ENCODE peak calls at places on chromosomes 11 and 22, in eight cellular contexts. K is fibroblast of lung, L is caudate nucleus, U is uterus, Q is HCT116, Y is Karpas-422, S is body of pancreas, H is SK-N-MC. R is an unnamed sample.

GRCh38 chr22:31492151-31492550 is 2.5 kb upstream of the EIF4ENIF1 start:
- DNase-seq in K (no peak), L (no peak), U (no peak), Q (no peak), Y (no peak), S (no peak), H (no peak), R (no peak)

GRCh38 chr11:92332986-92333385 is 108.4 kb downstream of the FAT3 start:
- DNase-seq in K (peak), L (no peak), U (no peak), Q (no peak), Y (no peak), S (no peak), H (no peak), R (no peak)

GRCh38 chr22:40594924-40595323 is 41.6 kb downstream of the MRTFA start:
- DNase-seq in K (no peak), L (no peak), U (no peak), Q (no peak), Y (no peak), S (no peak), H (no peak), R (no peak)

GRCh38 chr22:20080776-20081654 is 974 bp downstream of the DGCR8 start:
- DNase-seq in K (peak), L (peak), U (no peak), Q (no peak), Y (peak), S (peak), H (no peak), R (no peak)

GRCh38 chr11:78037056-78037455 is 14.0 kb upstream of the KCTD14 start:
- DNase-seq in K (no peak), L (no peak), U (no peak), Q (no peak), Y (no peak), S (peak), H (no peak), R (no peak)

GRCh38 chr22:49210606-49211005 is 617.1 kb downstream of the BRD1 start:
- DNase-seq in K (no peak), L (no peak), U (no peak), Q (no peak), Y (no peak), S (no peak), H (no peak), R (no peak)

GRCh38 chr11:106482920-106483761 is 405.7 kb downstream of the AASDHPPT start:
- DNase-seq in K (peak), L (peak), U (no peak), Q (no peak), Y (no peak), S (no peak), H (no peak), R (no peak)

GRCh38 chr11:30244255-30244654 is 13.4 kb downstream of the FSHB start:
- DNase-seq in K (peak), L (no peak), U (no peak), Q (peak), Y (no peak), S (no peak), H (no peak), R (peak)

GRCh38 chr11:130703489-130704190 is 212.6 kb downstream of the SNX19 start:
- DNase-seq in K (no peak), L (no peak), U (no peak), Q (no peak), Y (no peak), S (no peak), H (no peak), R (no peak)

GRCh38 chr11:76756341-76756771 is 26.8 kb upstream of the TSKU start:
- DNase-seq in K (no peak), L (no peak), U (no peak), Q (no peak), Y (no peak), S (no peak), H (no peak), R (no peak)

DNA sequence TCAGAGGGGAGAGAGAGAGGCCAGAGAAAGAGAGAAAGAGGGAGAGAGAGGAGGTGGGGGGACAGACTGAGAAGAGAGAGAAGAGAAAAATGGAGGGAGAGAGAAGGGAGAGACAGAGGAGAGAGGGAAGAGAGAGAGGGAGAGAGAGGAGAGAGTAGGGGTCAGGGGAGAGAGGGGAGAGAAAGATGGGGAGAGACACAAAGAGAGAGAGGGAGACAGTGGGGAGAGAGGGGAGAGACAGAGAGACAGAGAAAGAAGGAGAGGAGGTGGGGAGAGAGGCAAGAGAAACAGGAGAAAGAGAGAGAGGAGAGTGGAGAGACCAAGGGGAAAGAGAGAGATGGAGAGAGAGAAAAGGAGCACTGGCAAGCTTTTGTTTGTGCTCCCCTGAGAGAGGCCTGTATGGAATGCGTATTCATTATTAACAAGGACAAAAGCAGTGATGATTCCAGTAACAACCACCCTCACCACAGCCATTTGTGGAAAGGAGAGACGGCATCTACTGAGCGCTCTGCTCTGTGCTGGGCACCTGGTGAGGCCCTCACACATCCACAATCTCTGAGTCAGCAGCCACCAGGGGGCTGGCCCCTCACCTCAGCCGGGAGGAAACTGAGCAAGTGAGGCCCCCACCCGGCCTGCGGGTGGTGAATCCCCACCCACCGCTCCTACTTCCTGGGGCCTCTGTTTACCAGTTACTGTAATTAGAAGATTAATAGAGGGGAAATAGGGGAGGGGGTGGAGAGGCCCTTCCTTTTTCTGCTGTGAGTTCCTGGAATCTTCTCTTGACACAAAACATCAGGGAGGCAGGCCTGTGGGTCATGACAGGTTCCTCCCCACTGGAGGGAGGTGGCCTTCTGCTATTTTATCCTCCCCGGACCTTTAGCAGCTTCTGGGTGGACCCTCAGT is 14.7 kb upstream of the MIAT start:
- DNase-seq in K (peak), L (no peak), U (no peak), Q (no peak), Y (peak), S (no peak), H (no peak), R (no peak)
- H3K27ac ChIP-seq in K (no peak), L (peak), U (peak), Q (no peak), Y (no peak), S (no peak), H (no peak), R (no peak)

GRCh38 chr22:23831781-23832180 is 7.0 kb downstream of the DERL3 start:
- DNase-seq in K (no peak), L (no peak), U (no peak), Q (no peak), Y (no peak), S (no peak), H (no peak), R (no peak)
- H3K27ac ChIP-seq in K (no peak), L (no peak), U (no peak), Q (no peak), Y (no peak), S (no peak), H (no peak), R (no peak)

DNA sequence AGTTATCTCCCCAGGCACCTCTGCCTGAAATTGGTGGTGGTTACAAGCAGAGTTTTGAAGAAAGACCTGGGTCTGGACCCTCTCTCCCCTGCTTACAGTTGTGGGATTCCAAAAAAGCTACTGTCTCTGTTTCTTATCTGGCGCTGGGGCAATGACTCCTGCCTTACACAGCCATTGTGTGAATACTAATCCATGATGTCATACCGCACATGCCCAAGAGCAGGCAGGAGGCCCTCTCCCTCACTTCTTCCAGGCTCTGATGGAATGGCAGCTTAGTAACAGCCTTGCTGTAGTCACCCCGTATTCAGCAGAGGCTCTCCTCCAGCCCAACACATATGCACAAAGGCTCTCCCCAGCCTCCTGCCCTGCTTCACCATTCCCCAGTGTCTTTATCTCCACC is 165.8 kb downstream of the ETS1 start:
- DNase-seq in K (peak), L (no peak), U (no peak), Q (no peak), Y (no peak), S (no peak), H (no peak), R (no peak)
- H3K27ac ChIP-seq in K (peak), L (no peak), U (no peak), Q (no peak), Y (no peak), S (no peak), H (no peak), R (no peak)

GRCh38 chr11:119205080-119205479 is 1.1 kb upstream of the CBL start:
- DNase-seq in K (no peak), L (no peak), U (no peak), Q (no peak), Y (peak), S (peak), H (no peak), R (no peak)

GRCh38 chr11:119207300-119207570 is 1.1 kb downstream of the CBL start:
- DNase-seq in K (peak), L (no peak), U (no peak), Q (no peak), Y (peak), S (no peak), H (no peak), R (no peak)

GRCh38 chr11:119207607-119208006 is 1.5 kb downstream of the CBL start:
- DNase-seq in K (no peak), L (no peak), U (no peak), Q (no peak), Y (peak), S (no peak), H (no peak), R (no peak)

GRCh38 chr11:119206512-119207299 is 567 bp downstream of the CBL start:
- DNase-seq in K (peak), L (no peak), U (peak), Q (no peak), Y (peak), S (peak), H (no peak), R (no peak)

DNA sequence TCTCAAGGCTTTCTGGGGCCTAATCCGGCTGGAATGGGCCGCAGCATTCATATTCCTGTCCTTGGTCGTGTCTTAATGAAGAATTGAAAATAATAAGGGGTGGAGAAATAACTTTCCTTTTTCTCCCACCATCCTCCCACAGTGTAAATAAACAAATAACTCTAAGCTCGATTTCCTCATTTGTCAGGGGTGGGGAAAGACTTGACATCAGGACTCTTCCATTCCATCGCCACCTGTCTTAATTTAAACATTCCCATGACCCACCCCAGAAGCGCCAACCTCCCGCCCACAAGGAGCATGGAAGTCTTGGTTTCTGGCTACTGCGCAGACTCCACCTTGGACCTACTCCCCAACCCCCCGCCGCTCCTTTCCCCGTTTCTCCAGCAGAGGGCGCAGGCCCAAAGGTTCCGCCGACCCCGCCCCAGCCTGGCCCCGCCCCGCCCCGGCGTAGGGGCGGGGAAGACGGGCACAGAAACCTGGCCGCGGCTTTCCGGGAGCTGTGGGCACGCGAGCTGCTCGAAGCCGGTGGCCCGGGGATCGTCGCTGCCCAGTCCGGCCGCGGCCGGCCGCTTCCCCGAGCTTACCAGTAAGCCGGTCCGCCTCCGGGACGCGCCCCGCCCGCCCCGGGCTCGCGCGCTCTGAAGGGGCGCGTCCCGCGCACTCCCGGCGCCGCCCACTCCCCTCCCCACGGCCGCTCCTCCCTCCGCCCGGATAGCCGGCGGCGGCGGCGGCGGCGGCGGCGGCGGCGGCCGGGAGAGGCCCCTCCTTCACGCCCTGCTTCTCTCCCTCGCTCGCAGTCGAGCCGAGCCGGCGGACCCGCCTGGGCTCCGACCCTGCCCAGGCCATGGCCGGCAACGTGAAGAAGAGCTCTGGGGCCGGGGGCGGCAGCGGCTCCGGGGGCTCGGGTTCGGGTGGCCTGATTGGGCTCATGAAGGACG is at the start of gene CBL:
- DNase-seq in K (peak), L (peak), U (peak), Q (peak), Y (peak), S (peak), H (peak), R (no peak)
- H3K27ac ChIP-seq in K (peak), L (peak), U (peak), Q (peak), Y (peak), S (peak), H (peak), R (peak)

GRCh38 chr11:12696911-12697581 is 22.8 kb downstream of the TEAD1 start:
- DNase-seq in K (no peak), L (no peak), U (no peak), Q (peak), Y (no peak), S (no peak), H (no peak), R (peak)
- H3K27ac ChIP-seq in K (no peak), L (no peak), U (peak), Q (peak), Y (no peak), S (no peak), H (no peak), R (peak)

DNA sequence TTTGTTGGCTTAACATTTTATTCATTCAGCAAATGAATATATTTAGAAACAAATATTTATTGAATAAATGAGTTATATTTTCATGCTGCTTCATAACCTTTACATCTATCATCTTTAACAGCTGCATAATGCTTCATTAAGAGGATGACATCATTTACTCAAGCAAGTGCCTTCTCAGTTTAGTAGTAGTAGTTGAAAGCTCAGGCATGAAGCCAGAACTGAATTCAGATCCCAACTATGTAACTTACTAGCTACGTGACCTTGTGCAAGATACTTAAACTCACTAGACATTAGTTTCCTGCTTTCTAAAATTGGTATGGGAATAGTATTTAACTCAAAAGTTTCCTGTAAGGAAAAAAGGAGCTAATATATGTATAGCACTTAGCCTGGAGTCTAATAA is 90.3 kb downstream of the TMPRSS5 start:
- DNase-seq in K (peak), L (no peak), U (no peak), Q (no peak), Y (no peak), S (no peak), H (no peak), R (no peak)
- H3K27ac ChIP-seq in K (no peak), L (no peak), U (no peak), Q (no peak), Y (no peak), S (no peak), H (no peak), R (no peak)

GRCh38 chr11:116414357-116414756 is 358.4 kb downstream of the BUD13 start:
- DNase-seq in K (no peak), L (no peak), U (no peak), Q (no peak), Y (no peak), S (no peak), H (no peak), R (no peak)

GRCh38 chr11:116412118-116412889 is 360.5 kb downstream of the BUD13 start:
- DNase-seq in K (peak), L (no peak), U (no peak), Q (no peak), Y (no peak), S (no peak), H (no peak), R (peak)

GRCh38 chr11:116413861-116414260 is 358.9 kb downstream of the BUD13 start:
- DNase-seq in K (no peak), L (no peak), U (no peak), Q (no peak), Y (no peak), S (no peak), H (no peak), R (no peak)

GRCh38 chr11:116416852-116417251 is 355.9 kb downstream of the BUD13 start:
- DNase-seq in K (no peak), L (no peak), U (no peak), Q (no peak), Y (no peak), S (no peak), H (no peak), R (no peak)

GRCh38 chr11:116415095-116415494 is 357.7 kb downstream of the BUD13 start:
- DNase-seq in K (peak), L (no peak), U (no peak), Q (no peak), Y (no peak), S (no peak), H (no peak), R (no peak)
- H3K27ac ChIP-seq in K (no peak), L (peak), U (no peak), Q (no peak), Y (no peak), S (no peak), H (no peak), R (no peak)

DNA sequence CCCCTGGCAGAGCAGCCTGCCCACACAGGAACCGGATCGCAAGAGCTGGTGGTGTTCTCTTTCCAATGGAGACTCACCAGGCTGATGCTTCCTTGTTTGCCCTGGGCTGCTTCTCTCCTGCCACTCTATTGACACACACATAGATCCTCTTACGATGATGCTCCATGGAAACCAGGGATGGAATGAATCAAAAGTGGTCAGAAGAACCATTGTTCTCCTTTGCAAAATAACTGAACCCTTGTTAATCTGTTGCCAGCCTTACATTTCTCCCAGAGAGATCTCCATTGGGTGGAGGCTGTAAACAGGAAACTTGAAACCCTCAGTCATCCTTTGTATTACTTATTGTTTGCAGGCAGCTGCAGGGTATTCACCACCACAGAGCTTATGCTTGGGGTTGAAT is 24.6 kb upstream of the LDLRAD3 start:
- DNase-seq in K (peak), L (no peak), U (no peak), Q (no peak), Y (no peak), S (no peak), H (no peak), R (no peak)
- H3K27ac ChIP-seq in K (no peak), L (peak), U (no peak), Q (no peak), Y (no peak), S (no peak), H (no peak), R (no peak)

DNA sequence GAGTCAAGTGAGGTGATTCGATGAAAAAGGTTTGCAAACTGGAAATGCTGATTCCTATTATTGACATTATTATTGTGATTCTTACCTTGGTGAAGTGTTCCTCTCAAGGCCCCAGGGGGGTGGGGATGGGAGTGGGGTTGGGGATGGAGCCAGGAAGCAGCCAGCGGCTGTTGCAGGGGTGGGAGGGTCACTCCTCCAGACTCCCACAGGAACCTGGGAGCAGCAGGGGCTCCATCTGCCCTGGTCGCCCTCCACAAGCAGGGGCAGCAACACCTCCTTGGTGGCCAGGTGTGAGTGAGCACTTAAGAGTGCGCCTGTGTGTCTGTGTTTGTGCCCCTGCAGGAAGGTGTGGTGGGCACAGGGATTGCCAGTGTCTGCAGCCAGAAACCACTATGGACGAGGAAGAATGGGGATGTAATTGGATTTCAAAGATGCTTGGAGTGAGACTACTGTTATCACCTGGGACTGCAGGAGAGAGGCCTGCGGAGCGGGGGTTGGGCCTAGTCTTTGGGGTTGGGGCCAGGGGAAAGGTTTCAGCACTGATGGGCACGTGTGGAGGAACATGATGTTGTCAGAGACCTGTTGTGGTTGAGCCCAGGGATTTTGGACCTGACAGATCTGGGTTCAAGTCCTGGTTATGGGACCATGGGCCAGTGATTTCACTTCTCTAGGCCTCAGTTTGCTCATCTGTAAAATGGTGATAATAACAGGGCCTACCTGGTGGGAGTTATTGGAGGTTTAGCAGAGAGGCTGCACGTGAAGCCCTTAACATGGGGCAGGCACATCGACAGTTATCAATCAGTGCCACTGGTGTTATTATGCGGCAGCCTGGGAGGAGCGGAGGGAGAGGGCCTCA is 3.6 kb upstream of the TP53I11 start:
- DNase-seq in K (no peak), L (no peak), U (no peak), Q (no peak), Y (no peak), S (no peak), H (no peak), R (no peak)
- H3K27ac ChIP-seq in K (peak), L (no peak), U (no peak), Q (no peak), Y (no peak), S (no peak), H (no peak), R (no peak)

R was measured in epithelial cell of prostate.